ENCODE peak calls at places on chromosomes 5 and 9, in four cellular contexts. Y is WTC11, D is HepG2, N is K562. P is an unnamed sample.

GRCh38 chr5:138722518-138722917 is 30.7 kb upstream of the CTNNA1 start:
- DNase-seq in Y (peak), D (no peak), N (no peak), P (no peak)

GRCh38 chr9:87478211-87478992 is 19.3 kb upstream of the DAPK1 start:
- DNase-seq in Y (no peak), D (no peak), N (no peak), P (no peak)

GRCh38 chr9:4741365-4742031 is 496 bp upstream of the AK3 start:
- DNase-seq in Y (peak), D (peak), N (peak), P (peak)

GRCh38 chr9:70865471-70865870 is 255.9 kb downstream of the TRPM3 start:
- DNase-seq in Y (no peak), D (no peak), N (no peak), P (peak)

GRCh38 chr5:132226516-132227234 is 978 bp downstream of the P4HA2 start:
- DNase-seq in Y (no peak), D (no peak), N (no peak), P (no peak)

GRCh38 chr5:25892251-25892650 is 1146.1 kb downstream of the CDH9 start:
- DNase-seq in Y (no peak), D (no peak), N (no peak), P (no peak)

GRCh38 chr5:138459311-138459710 is 6.0 kb upstream of the EGR1 start:
- DNase-seq in Y (no peak), D (no peak), N (no peak), P (no peak)

GRCh38 chr5:135048930-135049329 is 14.9 kb upstream of the PITX1 start:
- DNase-seq in Y (no peak), D (no peak), N (no peak), P (no peak)

GRCh38 chr5:180644825-180645608 is 4.4 kb downstream of the FLT4 start:
- DNase-seq in Y (peak), D (no peak), N (peak), P (no peak)

GRCh38 chr9:1619915-1620705 is 395.0 kb upstream of the SMARCA2 start:
- DNase-seq in Y (no peak), D (peak), N (no peak), P (peak)

GRCh38 chr9:81431662-81432061 is 257.7 kb downstream of the TLE1 start:
- DNase-seq in Y (no peak), D (no peak), N (no peak), P (no peak)

GRCh38 chr9:34072868-34073590 is 24.3 kb upstream of the UBAP2 start:
- DNase-seq in Y (no peak), D (peak), N (no peak), P (peak)

GRCh38 chr9:126491256-126491879 is 122.4 kb upstream of the LMX1B start:
- DNase-seq in Y (no peak), D (peak), N (peak), P (peak)

GRCh38 chr5:111229871-111230812 is 6.0 kb downstream of the CAMK4 start:
- DNase-seq in Y (no peak), D (no peak), N (no peak), P (no peak)

GRCh38 chr9:126295936-126296600 is 30.6 kb upstream of the MVB12B start:
- DNase-seq in Y (no peak), D (no peak), N (no peak), P (no peak)

GRCh38 chr9:87109182-87109581 is 161.9 kb upstream of the GAS1 start:
- DNase-seq in Y (no peak), D (no peak), N (no peak), P (no peak)

GRCh38 chr9:38074441-38074943 is 5.5 kb upstream of the SHB start:
- DNase-seq in Y (no peak), D (peak), N (no peak), P (no peak)

GRCh38 chr5:78768781-78769380 is 120.3 kb upstream of the LHFPL2 start:
- DNase-seq in Y (no peak), D (no peak), N (no peak), P (no peak)

GRCh38 chr5:173187054-173187743 is 42.9 kb downstream of the BNIP1 start:
- DNase-seq in Y (peak), D (peak), N (no peak), P (peak)

GRCh38 chr5:140575309-140575708 is 10.7 kb downstream of the SLC35A4 start:
- DNase-seq in Y (peak), D (peak), N (no peak), P (no peak)

GRCh38 chr9:116501871-116502270 is 185.2 kb upstream of the TRIM32 start:
- DNase-seq in Y (no peak), D (no peak), N (no peak), P (peak)

GRCh38 chr5:159525117-159525516 is 194.8 kb upstream of the IL12B start:
- DNase-seq in Y (no peak), D (no peak), N (no peak), P (peak)

GRCh38 chr5:10691826-10692785 is 68.9 kb downstream of the DAP start:
- DNase-seq in Y (no peak), D (no peak), N (no peak), P (no peak)

GRCh38 chr5:10578292-10578663 is 14.4 kb downstream of the ANKRD33B start:
- DNase-seq in Y (no peak), D (no peak), N (no peak), P (no peak)

GRCh38 chr5:170860818-170861217 is 1.0 kb upstream of the RANBP17 start:
- DNase-seq in Y (no peak), D (no peak), N (no peak), P (no peak)

GRCh38 chr9:132026932-132027585 is 52.6 kb downstream of the MED27 start:
- DNase-seq in Y (no peak), D (no peak), N (no peak), P (peak)

GRCh38 chr5:41843456-41844112 is 26.6 kb downstream of the OXCT1 start:
- DNase-seq in Y (peak), D (peak), N (peak), P (peak)

GRCh38 chr9:129335456-129336129 is 157.5 kb upstream of the IER5L start:
- DNase-seq in Y (no peak), D (no peak), N (no peak), P (no peak)

GRCh38 chr9:112921549-112921948 is 30.9 kb upstream of the SLC46A2 start:
- DNase-seq in Y (no peak), D (peak), N (no peak), P (peak)

GRCh38 chr5:100749771-100750284 is 153.3 kb downstream of the ST8SIA4 start:
- DNase-seq in Y (no peak), D (no peak), N (no peak), P (no peak)
- TF ChIP-seq NR3C1 in Y (no peak), D (no peak), N (no peak), P (no peak)

GRCh38 chr9:78676623-78677022 is 379.7 kb downstream of the PSAT1 start:
- DNase-seq in Y (no peak), D (no peak), N (no peak), P (no peak)
- TF ChIP-seq NR3C1 in Y (no peak), D (no peak), N (no peak), P (no peak)

DNA sequence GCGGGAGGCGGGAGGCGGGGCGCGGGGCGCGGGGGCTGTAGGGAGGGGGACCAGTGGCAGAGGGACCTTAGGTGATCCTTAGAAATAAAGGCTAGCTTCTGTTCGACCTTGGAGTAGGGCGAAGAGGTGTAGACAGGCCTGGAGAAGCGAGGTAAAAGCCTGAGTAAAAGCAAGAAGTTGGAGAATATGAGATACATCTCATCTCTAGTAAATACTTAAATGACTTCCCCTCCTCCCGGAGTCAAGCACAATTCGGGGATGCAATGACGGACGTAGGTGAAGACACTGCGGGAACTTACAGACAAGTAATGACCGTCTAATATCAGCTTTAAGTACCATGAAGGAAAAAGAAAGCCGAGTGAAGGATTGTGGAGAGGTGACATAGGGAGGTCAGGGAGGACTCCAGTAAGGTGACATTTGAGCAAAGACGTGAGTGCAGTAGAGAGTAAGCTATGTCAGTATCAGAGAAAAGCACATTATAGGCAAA is 468 bp downstream of the SMC2 start:
- DNase-seq in Y (no peak), D (peak), N (no peak), P (no peak)
- TF ChIP-seq NR3C1 in Y (no peak), D (no peak), N (no peak), P (no peak)

DNA sequence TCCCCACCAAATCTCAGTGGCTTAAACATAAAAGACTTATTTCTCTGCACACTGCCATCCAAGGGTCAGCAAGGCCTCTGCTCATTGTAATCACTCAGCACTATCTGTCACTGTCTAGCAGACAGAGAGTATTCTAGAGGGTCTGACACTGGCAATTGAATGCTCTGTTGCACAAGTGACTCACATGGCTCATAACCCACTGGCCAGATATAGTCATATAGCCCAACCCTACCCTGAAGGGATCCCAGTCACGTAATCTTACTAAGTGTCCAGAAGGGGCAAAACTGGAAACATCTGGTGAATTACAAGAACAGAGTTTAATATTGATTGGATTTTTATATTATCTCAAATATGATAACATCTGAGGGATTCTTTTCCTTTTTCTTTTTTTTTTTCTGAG is 80.7 kb downstream of the TSSK1B start:
- DNase-seq in Y (no peak), D (no peak), N (no peak), P (no peak)
- TF ChIP-seq NR3C1 in Y (no peak), D (no peak), N (no peak), P (no peak)

P was measured in A549.